ENCODE peak calls at places on chromosomes 16 and 17, in four cellular contexts. P is cardiac fibroblast, U is A549, E is suprapubic skin. L is an unnamed sample.

GRCh38 chr16:74372369-74372768 is 3.7 kb upstream of the NPIPB15 start:
- DNase-seq in P (no peak), U (no peak), E (no peak), L (no peak)

GRCh38 chr17:50048146-50048720 is 7.7 kb upstream of the ITGA3 start:
- DNase-seq in P (peak; percentile 41), U (no peak), E (no peak), L (no peak)

GRCh38 chr17:77087650-77088454 is 52.9 kb upstream of the SEC14L1 start:
- DNase-seq in P (no peak), E (no peak), U (no peak), L (no peak)

GRCh38 chr17:17837380-17837821 is 615 bp upstream of the SREBF1 start:
- DNase-seq in P (peak; percentile 93), E (no peak), U (peak; percentile 80), L (no peak)

GRCh38 chr17:40646791-40647548 is 648 bp downstream of the SMARCE1 start:
- DNase-seq in E (no peak), P (peak; percentile 63), U (peak; percentile 69), L (no peak)

GRCh38 chr17:64077409-64077808 is 52.5 kb downstream of the ERN1 start:
- DNase-seq in U (no peak), E (no peak), P (no peak), L (no peak)

GRCh38 chr17:74646231-74646630 is 22.7 kb upstream of the CD300E start:
- DNase-seq in U (peak; percentile 74), P (peak; percentile 5), E (no peak), L (no peak)

GRCh38 chr16:83661656-83662055 is 146.1 kb upstream of the HSBP1 start:
- DNase-seq in P (no peak), U (no peak), E (peak; percentile 4), L (no peak)

GRCh38 chr17:82751171-82751570 is 694 bp upstream of the TBCD start:
- DNase-seq in U (no peak), P (no peak), E (no peak), L (no peak)

GRCh38 chr16:31400191-31400590 is 7.1 kb downstream of the ITGAD start:
- DNase-seq in E (no peak), P (no peak), U (no peak), L (no peak)

GRCh38 chr17:427891-428290 is 75.3 kb upstream of the RPH3AL start:
- DNase-seq in P (no peak), U (no peak), E (no peak), L (no peak)

GRCh38 chr17:31579265-31579664 is 187.8 kb downstream of the RAB11FIP4 start:
- DNase-seq in E (no peak), U (no peak), P (peak; percentile 68), L (no peak)

GRCh38 chr16:49854227-49855203 is 1.4 kb downstream of the ZNF423 start:
- DNase-seq in U (peak; percentile 31), P (peak; percentile 42), E (no peak), L (no peak)

GRCh38 chr16:24174504-24174903 is 81.6 kb upstream of the CACNG3 start:
- DNase-seq in E (no peak), U (no peak), P (no peak), L (no peak)

GRCh38 chr16:67923414-67924127 is 8.1 kb downstream of the CTRL start:
- DNase-seq in P (no peak), U (no peak), E (no peak), L (no peak)

GRCh38 chr17:80955673-80956306 is 35.9 kb upstream of the CHMP6 start:
- DNase-seq in P (no peak), E (no peak), U (no peak), L (no peak)

GRCh38 chr17:46815474-46816353 is 2.8 kb downstream of the WNT3 start:
- DNase-seq in U (no peak), P (no peak), E (no peak), L (no peak)

GRCh38 chr17:52157603-52158449 is 688 bp downstream of the CA10 start:
- DNase-seq in P (no peak), E (no peak), U (no peak), L (no peak)

GRCh38 chr17:75019710-75020109 is 7.2 kb downstream of the MRPL58 start:
- DNase-seq in U (no peak), P (no peak), E (no peak), L (no peak)

GRCh38 chr16:74837056-74837455 is 62.4 kb upstream of the FA2H start:
- DNase-seq in E (peak; percentile 48), P (peak; percentile 5), U (no peak), L (no peak)

GRCh38 chr17:42679001-42679491 is 2.3 kb upstream of the PLEKHH3 start:
- DNase-seq in E (no peak), U (peak; percentile 57), P (peak; percentile 60), L (no peak)

GRCh38 chr17:7014261-7014994 is 2.0 kb downstream of the RNASEK start:
- DNase-seq in U (peak; percentile 96), P (peak; percentile 99), E (peak; percentile 99), L (peak; percentile 99)

GRCh38 chr17:68601565-68602266 is 549 bp upstream of the FAM20A start:
- DNase-seq in U (no peak), P (no peak), E (no peak), L (no peak)

GRCh38 chr17:76147211-76148014 is 6.4 kb upstream of the FOXJ1 start:
- DNase-seq in P (peak; percentile 55), E (no peak), U (peak; percentile 64), L (no peak)

GRCh38 chr16:50238868-50239301 is 27.5 kb upstream of the ADCY7 start:
- DNase-seq in U (no peak), P (no peak), E (no peak), L (no peak)

GRCh38 chr17:43482103-43483012 is 1.4 kb upstream of the DHX8 start:
- DNase-seq in P (no peak), U (no peak), E (no peak), L (no peak)

GRCh38 chr17:74042744-74043486 is 160.6 kb upstream of the RPL38 start:
- DNase-seq in U (peak; percentile 99), E (no peak), P (peak; percentile 42), L (no peak)

GRCh38 chr17:31672161-31672819 is 186.8 kb downstream of the COPRS start:
- DNase-seq in P (no peak), U (no peak), E (no peak), L (no peak)

GRCh38 chr16:69089091-69089912 is 16.2 kb upstream of the HAS3 start:
- DNase-seq in E (no peak), P (no peak), U (no peak), L (no peak)

GRCh38 chr16:11423315-11424117 is 78.3 kb downstream of the RMI2 start:
- DNase-seq in P (no peak), U (no peak), E (no peak), L (no peak)

GRCh38 chr16:10876799-10877341 is at the start of gene CIITA:
- DNase-seq in E (peak; percentile 85), U (no peak), P (peak; percentile 64), L (no peak)

DNA sequence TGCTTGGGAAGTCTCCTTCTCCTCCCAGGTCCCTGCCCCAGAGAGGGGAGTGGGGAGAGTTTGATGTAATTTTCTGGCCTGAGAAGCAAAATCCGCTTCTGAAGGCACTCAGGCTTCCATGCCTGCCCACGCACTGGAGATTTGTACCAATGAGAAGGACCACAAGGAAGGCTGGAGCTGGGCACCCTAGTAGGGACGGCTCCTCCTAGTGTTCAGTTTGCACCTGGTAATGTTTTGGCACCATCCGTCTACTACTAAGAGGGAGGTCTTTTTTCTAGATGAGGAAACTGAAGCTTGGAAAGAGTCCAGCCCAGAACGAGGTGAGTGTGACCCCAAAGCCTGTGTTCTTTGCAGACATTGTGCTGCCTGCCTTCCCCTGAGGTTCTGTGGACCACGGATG is 83.6 kb upstream of the NLRP1 start:
- DNase-seq in U (no peak), E (no peak), P (no peak), L (no peak)
- TF ChIP-seq CTCF in U (no peak), E (no peak), P (peak; percentile 11), L (peak; percentile 37)

GRCh38 chr16:81583893-81584705 is 139.5 kb downstream of the CMIP start:
- DNase-seq in E (no peak), P (peak; percentile 14), U (peak; percentile 79), L (no peak)

GRCh38 chr16:81586421-81586820 is 141.8 kb downstream of the CMIP start:
- DNase-seq in E (no peak), U (no peak), P (no peak), L (no peak)

GRCh38 chr16:81587626-81588160 is 143.1 kb downstream of the CMIP start:
- DNase-seq in P (no peak), E (no peak), U (no peak), L (no peak)

GRCh38 chr16:81586976-81587625 is 142.5 kb downstream of the CMIP start:
- DNase-seq in U (no peak), P (no peak), E (no peak), L (no peak)

GRCh38 chr16:81585785-81586184 is 141.2 kb downstream of the CMIP start:
- DNase-seq in E (no peak), U (no peak), P (no peak), L (no peak)
- TF ChIP-seq CTCF in E (no peak), U (peak; percentile 32), P (peak; percentile 16), L (peak; percentile 32)

DNA sequence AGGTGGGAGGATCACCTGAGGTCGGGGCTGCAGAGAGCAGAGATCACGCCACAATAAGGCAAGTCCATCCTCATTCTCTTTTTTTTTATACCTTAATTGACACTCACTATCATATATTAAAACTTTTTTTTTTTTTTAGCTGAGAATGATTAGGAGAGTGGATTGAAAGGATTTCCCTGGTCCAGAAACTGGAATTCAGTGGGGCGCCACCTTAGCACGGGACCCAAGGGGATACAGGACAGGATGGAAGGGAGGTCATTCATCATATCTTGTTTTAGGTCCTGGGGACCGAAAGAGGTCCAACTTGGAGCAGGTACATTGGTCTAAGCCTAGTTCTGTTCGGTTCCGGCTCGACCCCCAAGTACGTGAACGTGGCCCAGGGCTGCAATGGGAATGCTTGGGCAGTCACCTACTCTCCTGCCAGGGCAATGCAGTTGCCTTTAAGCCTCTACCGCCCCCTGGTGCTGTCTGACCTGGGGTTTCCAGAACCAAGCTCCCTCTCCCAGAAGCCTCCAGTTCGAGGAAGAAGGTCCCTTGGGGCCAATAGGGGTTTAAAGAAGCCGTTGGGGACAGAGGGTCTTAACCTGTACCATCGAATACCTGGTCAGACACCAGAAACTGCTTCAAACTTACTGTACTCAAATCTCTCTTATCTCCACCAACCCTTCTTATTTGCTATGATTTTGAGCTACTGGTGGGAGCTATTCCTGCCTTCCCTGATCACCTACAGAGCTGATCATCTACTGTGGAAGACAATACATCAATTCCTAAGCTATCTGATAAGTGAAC is 19.9 kb upstream of the GPATCH8 start:
- DNase-seq in U (peak; percentile 84), P (peak; percentile 79), E (no peak), L (no peak)
- TF ChIP-seq CTCF in U (peak; percentile 73), P (peak; percentile 86), E (no peak), L (peak; percentile 54)

GRCh38 chr17:78273813-78274212 is 42.4 kb downstream of the TMEM235 start:
- DNase-seq in U (no peak), P (no peak), E (no peak), L (no peak)

GRCh38 chr17:78275355-78275754 is 43.9 kb downstream of the TMEM235 start:
- DNase-seq in U (no peak), E (no peak), P (no peak), L (no peak)

GRCh38 chr17:78278139-78278741 is 46.8 kb downstream of the TMEM235 start:
- DNase-seq in U (no peak), P (no peak), E (no peak), L (no peak)

GRCh38 chr17:78276499-78276898 is 45.1 kb downstream of the TMEM235 start:
- DNase-seq in E (no peak), P (no peak), U (no peak), L (no peak)

DNA sequence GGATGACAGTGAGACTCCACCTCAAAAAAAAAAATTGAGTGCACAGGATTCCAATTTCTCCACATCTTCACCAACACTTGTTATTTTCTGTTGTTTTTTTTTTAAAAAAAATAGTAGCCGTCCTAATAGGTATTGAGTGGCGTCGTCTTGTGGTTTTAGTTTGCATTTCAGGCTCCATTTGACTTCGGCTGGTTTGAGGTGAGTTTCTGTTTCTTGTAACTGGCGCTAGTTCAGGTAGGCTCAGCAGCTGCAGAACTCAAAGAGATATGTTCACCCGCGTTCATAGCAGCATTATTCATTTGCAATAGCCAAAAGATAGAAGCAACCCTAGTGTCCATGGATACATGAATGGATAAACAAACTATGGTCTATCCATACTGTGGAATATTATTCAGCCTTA is 44.7 kb downstream of the TMEM235 start:
- DNase-seq in E (no peak), P (no peak), U (no peak), L (no peak)
- TF ChIP-seq CTCF in E (no peak), P (no peak), U (no peak), L (no peak)

L was measured in type B pancreatic cell.